ENCODE peak calls at places on chromosomes 11 and 22, in six cellular contexts. B is IMR-90; S is cardiac muscle cell; V is heart left ventricle; M is ovary; P is CD8-positive, alpha-beta T cell. Q is an unnamed sample.

GRCh38 chr11:115886111-115886733 is 382.0 kb upstream of the CADM1 start:
- DNase-seq in V (no peak), B (no peak), S (peak), P (no peak), M (no peak), Q (no peak)

GRCh38 chr11:104091281-104092071 is 55.0 kb downstream of the DDI1 start:
- DNase-seq in M (no peak), V (no peak), S (no peak), P (no peak), B (peak), Q (no peak)

GRCh38 chr22:28341001-28341400 is 338.6 kb downstream of the TTC28 start:
- DNase-seq in S (no peak), M (no peak), V (no peak), P (no peak), B (peak), Q (peak)

GRCh38 chr22:28882545-28882877 is 861 bp upstream of the ZNRF3 start:
- DNase-seq in M (no peak), P (no peak), V (no peak), B (no peak), S (no peak), Q (no peak)

GRCh38 chr11:67267188-67268035 is 1.1 kb downstream of the GRK2 start:
- DNase-seq in M (peak), S (no peak), P (peak), B (no peak), V (peak), Q (no peak)

GRCh38 chr11:117473692-117474091 is 146.0 kb downstream of the CEP164 start:
- DNase-seq in S (no peak), V (no peak), P (no peak), M (no peak), B (no peak), Q (peak)

GRCh38 chr11:2767751-2768150 is 68.0 kb upstream of the KCNQ1OT1 start:
- DNase-seq in V (peak), M (no peak), B (no peak), P (no peak), S (no peak), Q (no peak)

GRCh38 chr11:4665424-4665823 is 21.6 kb downstream of the OR51E1 start:
- DNase-seq in B (peak), P (no peak), V (no peak), S (no peak), M (no peak), Q (no peak)

GRCh38 chr11:71120346-71120963 is 131.9 kb downstream of the SHANK2 start:
- DNase-seq in S (peak), M (no peak), P (no peak), B (no peak), V (peak), Q (peak)

GRCh38 chr22:37752189-37753061 is 55.3 kb upstream of the GCAT start:
- DNase-seq in B (peak), P (no peak), S (no peak), V (peak), M (peak), Q (peak)

GRCh38 chr11:130675917-130676316 is 227.5 kb downstream of the ADAMTS15 start:
- DNase-seq in B (no peak), V (no peak), S (no peak), M (no peak), P (no peak), Q (no peak)

GRCh38 chr22:48181168-48181955 is 1418.9 kb downstream of the TBC1D22A start:
- DNase-seq in B (no peak), S (no peak), M (no peak), V (no peak), P (no peak), Q (no peak)

GRCh38 chr11:111635706-111636045 is 33.4 kb downstream of the SIK2 start:
- DNase-seq in B (peak), M (peak), V (no peak), S (no peak), P (no peak), Q (no peak)

GRCh38 chr22:39144101-39144815 is 8.2 kb downstream of the CBX7 start:
- DNase-seq in M (no peak), P (peak), V (no peak), B (peak), S (no peak), Q (no peak)

GRCh38 chr22:39148727-39149535 is 3.5 kb downstream of the CBX7 start:
- DNase-seq in B (no peak), P (peak), S (no peak), V (no peak), M (peak), Q (no peak)

GRCh38 chr22:39147335-39148023 is 5.0 kb downstream of the CBX7 start:
- DNase-seq in S (no peak), M (no peak), V (no peak), P (no peak), B (no peak), Q (no peak)

GRCh38 chr22:39148024-39148726 is 4.3 kb downstream of the CBX7 start:
- DNase-seq in B (no peak), V (no peak), M (no peak), S (no peak), P (no peak), Q (no peak)

GRCh38 chr22:39146256-39147101 is 6.0 kb downstream of the CBX7 start:
- DNase-seq in B (no peak), V (no peak), M (no peak), P (no peak), S (no peak), Q (no peak)
- H3K27ac ChIP-seq in B (peak), V (peak), M (peak), P (peak), S (peak), Q (peak)

DNA sequence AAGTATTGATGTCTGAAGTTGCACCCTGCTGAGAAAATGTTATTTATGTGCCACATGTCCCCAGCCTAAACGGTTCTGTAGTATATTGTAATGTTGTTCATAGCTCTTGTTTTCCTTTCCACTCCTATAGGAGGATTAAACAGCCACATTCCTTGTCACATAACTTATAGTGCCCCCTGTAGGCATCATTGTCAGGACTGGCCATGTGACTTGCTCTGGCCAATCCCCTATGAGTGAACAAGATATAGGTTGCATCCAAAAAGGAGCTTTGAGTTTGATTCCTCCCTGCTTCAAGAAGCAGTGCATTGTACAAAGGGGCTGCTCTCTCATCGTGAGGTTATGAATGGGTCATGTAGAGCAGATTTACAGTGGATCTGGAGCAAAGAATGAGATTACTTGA is 717.6 kb upstream of the ANO5 start:
- DNase-seq in P (no peak), S (no peak), B (no peak), V (no peak), M (no peak), Q (no peak)
- TF ChIP-seq CTCF in P (no peak), S (no peak), B (no peak), V (no peak), M (no peak), Q (no peak)

DNA sequence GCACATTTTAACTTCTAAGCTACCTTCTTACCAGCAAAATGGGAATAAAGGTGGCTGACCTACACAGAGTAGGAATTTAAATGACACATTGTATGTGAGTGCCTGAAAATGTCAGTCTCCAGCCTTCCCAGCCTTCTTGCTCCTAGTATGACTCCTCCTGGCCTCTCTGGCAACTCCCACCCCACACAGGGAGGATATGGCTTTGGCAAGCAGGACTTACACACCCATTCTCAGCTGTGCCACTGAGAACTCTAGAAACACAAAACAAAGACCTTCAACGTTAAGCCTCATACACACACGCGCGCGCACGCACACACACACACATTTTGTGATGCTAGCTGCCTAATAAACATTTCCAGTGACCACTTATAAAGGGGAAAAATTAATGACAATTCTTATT is 65.8 kb downstream of the PACSIN2 start:
- DNase-seq in M (no peak), B (peak), V (no peak), S (no peak), P (no peak), Q (no peak)
- H3K27ac ChIP-seq in M (no peak), B (no peak), V (peak), S (no peak), P (no peak), Q (no peak)

DNA sequence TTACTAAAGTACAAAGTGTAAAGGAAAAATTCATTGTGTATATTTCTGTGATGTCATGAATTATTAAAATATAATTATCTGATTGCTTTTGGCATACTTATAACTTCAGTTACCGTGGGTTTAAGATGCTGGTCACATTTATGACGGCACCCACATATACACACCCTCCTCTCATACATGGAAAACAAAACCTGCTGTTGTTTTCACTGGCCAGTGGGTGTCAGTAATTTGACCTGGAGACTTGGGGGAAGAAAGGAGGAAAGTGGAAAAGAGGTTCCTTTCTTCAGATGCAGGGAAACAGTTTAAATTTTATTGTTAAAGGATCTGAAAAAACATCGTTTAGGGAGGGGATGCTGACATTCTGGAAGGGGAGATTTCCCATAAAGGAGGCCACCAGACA is 742 bp upstream of the BBOX1 start:
- DNase-seq in P (no peak), V (no peak), B (no peak), S (no peak), M (no peak), Q (peak)
- TF ChIP-seq CTCF in P (no peak), V (no peak), B (no peak), S (no peak), M (no peak), Q (peak)

GRCh38 chr22:33658775-33659174 is 261.5 kb downstream of the LARGE1 start:
- DNase-seq in P (no peak), V (no peak), S (no peak), M (peak), B (peak), Q (no peak)
- H3K27ac ChIP-seq in P (no peak), V (peak), S (no peak), M (no peak), B (no peak), Q (no peak)

GRCh38 chr22:50057868-50058311 is at the start of gene TTLL8:
- DNase-seq in P (no peak), V (no peak), M (no peak), B (no peak), S (no peak), Q (no peak)

GRCh38 chr22:50059881-50060262 is 1.8 kb upstream of the TTLL8 start:
- DNase-seq in S (no peak), B (no peak), M (no peak), P (no peak), V (no peak), Q (no peak)

GRCh38 chr22:50060441-50061140 is 2.5 kb upstream of the TTLL8 start:
- DNase-seq in V (no peak), S (no peak), B (no peak), M (no peak), P (no peak), Q (no peak)

GRCh38 chr22:50058338-50059184 is 463 bp upstream of the TTLL8 start:
- DNase-seq in B (no peak), V (no peak), P (no peak), S (no peak), M (no peak), Q (no peak)

GRCh38 chr22:50059185-50059880 is 1.2 kb upstream of the TTLL8 start:
- DNase-seq in V (no peak), M (no peak), P (no peak), S (peak), B (peak), Q (peak)
- TF ChIP-seq CTCF in V (no peak), M (no peak), P (no peak), S (peak), B (peak), Q (no peak)

DNA sequence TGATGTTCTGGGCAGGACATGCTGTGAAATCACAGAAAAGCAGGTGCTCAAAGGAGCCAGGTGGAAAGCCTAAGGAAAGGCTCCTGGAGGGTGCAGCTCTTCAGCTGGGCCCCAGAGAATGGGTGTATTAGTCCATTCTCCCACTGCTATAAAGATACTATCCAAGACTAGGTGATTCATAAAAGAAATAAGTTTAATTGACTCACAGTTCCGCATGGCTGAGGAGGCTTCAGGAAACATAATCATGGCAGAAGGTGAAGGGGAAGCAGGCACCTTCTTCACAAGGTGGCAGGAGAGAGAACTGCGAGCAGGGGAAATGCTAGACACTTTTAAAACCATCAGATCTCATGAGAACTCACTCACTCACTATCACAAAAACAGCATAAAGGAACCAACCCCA is 43.1 kb upstream of the DEUP1 start:
- DNase-seq in P (no peak), V (no peak), M (no peak), B (no peak), S (no peak), Q (no peak)
- H3K27ac ChIP-seq in P (no peak), V (no peak), M (no peak), B (no peak), S (no peak), Q (no peak)